ENCODE peak calls at places on chromosomes 7 and 10, in four cellular contexts. One of them, this sample, is unnamed.

GRCh38 chr7:27661776-27662489 is 750 bp downstream of the HIBADH start:
- DNase-seq in iPS-NIHi11: peak
- DNase-seq in amniotic stem cell: no peak
- DNase-seq in neural progenitor cell: no peak
- DNase-seq in this sample: peak

GRCh38 chr10:7846591-7846990 is 28.3 kb downstream of the TAF3 start:
- DNase-seq in iPS-NIHi11: no peak
- DNase-seq in amniotic stem cell: no peak
- DNase-seq in neural progenitor cell: no peak
- DNase-seq in this sample: no peak

GRCh38 chr7:97096037-97096436 is 21.5 kb upstream of the SDHAF3 start:
- DNase-seq in iPS-NIHi11: no peak
- DNase-seq in amniotic stem cell: no peak
- DNase-seq in neural progenitor cell: no peak
- DNase-seq in this sample: no peak

GRCh38 chr7:158567153-158567603 is 20.4 kb downstream of the PTPRN2 start:
- DNase-seq in iPS-NIHi11: no peak
- DNase-seq in amniotic stem cell: no peak
- DNase-seq in neural progenitor cell: no peak
- DNase-seq in this sample: peak

GRCh38 chr10:987635-987905 is 664 bp upstream of the GTPBP4 start:
- DNase-seq in iPS-NIHi11: no peak
- DNase-seq in amniotic stem cell: no peak
- DNase-seq in neural progenitor cell: peak
- DNase-seq in this sample: no peak

GRCh38 chr10:106609466-106609865 is 555.0 kb downstream of the SORCS1 start:
- DNase-seq in iPS-NIHi11: no peak
- DNase-seq in amniotic stem cell: no peak
- DNase-seq in neural progenitor cell: no peak
- DNase-seq in this sample: no peak

GRCh38 chr7:14936530-14936929 is 34.0 kb upstream of the DGKB start:
- DNase-seq in iPS-NIHi11: peak
- DNase-seq in amniotic stem cell: no peak
- DNase-seq in neural progenitor cell: peak
- DNase-seq in this sample: no peak

GRCh38 chr7:138796038-138796580 is 1.7 kb upstream of the TMEM213 start:
- DNase-seq in iPS-NIHi11: no peak
- DNase-seq in amniotic stem cell: no peak
- DNase-seq in neural progenitor cell: no peak
- DNase-seq in this sample: no peak

This sample was measured in SK-N-SH.